ENCODE peak calls at places on chromosomes 16 and 17, in nine cellular contexts. One of them, this sample, is unnamed.

GRCh38 chr17:63082273-63082861 is 116.3 kb downstream of the TANC2 start:
- DNase-seq in IMR-90: peak
- DNase-seq in coronary artery: no peak
- DNase-seq in A549: no peak
- DNase-seq in right cardiac atrium: no peak
- DNase-seq in stomach: no peak
- DNase-seq in left ventricle myocardium inferior: no peak
- DNase-seq in uterus: no peak
- DNase-seq in effector memory CD4-positive, alpha-beta T cell: no peak
- DNase-seq in this sample: no peak

GRCh38 chr17:73643012-73643845 is 1.0 kb downstream of the SDK2 start:
- DNase-seq in right cardiac atrium: no peak
- DNase-seq in coronary artery: no peak
- DNase-seq in IMR-90: no peak
- DNase-seq in uterus: no peak
- DNase-seq in effector memory CD4-positive, alpha-beta T cell: no peak
- DNase-seq in stomach: peak
- DNase-seq in left ventricle myocardium inferior: peak
- DNase-seq in A549: peak
- DNase-seq in this sample: peak

GRCh38 chr16:86571197-86571915 is 4.7 kb downstream of the FOXC2 start:
- DNase-seq in coronary artery: peak
- DNase-seq in effector memory CD4-positive, alpha-beta T cell: no peak
- DNase-seq in stomach: no peak
- DNase-seq in uterus: no peak
- DNase-seq in right cardiac atrium: no peak
- DNase-seq in A549: no peak
- DNase-seq in IMR-90: no peak
- DNase-seq in left ventricle myocardium inferior: no peak
- DNase-seq in this sample: no peak

GRCh38 chr17:3695723-3696411 is at the start of gene P2RX5:
- DNase-seq in effector memory CD4-positive, alpha-beta T cell: no peak
- DNase-seq in left ventricle myocardium inferior: no peak
- DNase-seq in A549: no peak
- DNase-seq in IMR-90: no peak
- DNase-seq in right cardiac atrium: peak
- DNase-seq in uterus: no peak
- DNase-seq in stomach: no peak
- DNase-seq in coronary artery: no peak
- DNase-seq in this sample: no peak

GRCh38 chr16:68229431-68230175 is 6.3 kb downstream of the ESRP2 start:
- DNase-seq in stomach: peak
- DNase-seq in right cardiac atrium: no peak
- DNase-seq in uterus: peak
- DNase-seq in A549: peak
- DNase-seq in effector memory CD4-positive, alpha-beta T cell: no peak
- DNase-seq in left ventricle myocardium inferior: no peak
- DNase-seq in IMR-90: peak
- DNase-seq in coronary artery: no peak
- DNase-seq in this sample: peak

GRCh38 chr16:64434526-64435069 is 687.3 kb downstream of the CDH11 start:
- DNase-seq in IMR-90: no peak
- DNase-seq in uterus: no peak
- DNase-seq in effector memory CD4-positive, alpha-beta T cell: no peak
- DNase-seq in coronary artery: no peak
- DNase-seq in left ventricle myocardium inferior: no peak
- DNase-seq in stomach: no peak
- DNase-seq in A549: no peak
- DNase-seq in right cardiac atrium: no peak
- DNase-seq in this sample: no peak

GRCh38 chr16:3087836-3088235 is 11.3 kb downstream of the ZSCAN10 start:
- DNase-seq in effector memory CD4-positive, alpha-beta T cell: no peak
- DNase-seq in A549: no peak
- DNase-seq in uterus: no peak
- DNase-seq in coronary artery: no peak
- DNase-seq in left ventricle myocardium inferior: no peak
- DNase-seq in right cardiac atrium: peak
- DNase-seq in stomach: no peak
- DNase-seq in IMR-90: no peak
- DNase-seq in this sample: no peak

GRCh38 chr17:39209317-39210092 is 9.4 kb downstream of the RPL19 start:
- DNase-seq in effector memory CD4-positive, alpha-beta T cell: peak
- DNase-seq in right cardiac atrium: peak
- DNase-seq in IMR-90: peak
- DNase-seq in uterus: peak
- DNase-seq in left ventricle myocardium inferior: peak
- DNase-seq in A549: no peak
- DNase-seq in stomach: peak
- DNase-seq in coronary artery: no peak
- DNase-seq in this sample: peak

GRCh38 chr17:47810200-47810821 is 11.3 kb downstream of the OSBPL7 start:
- DNase-seq in coronary artery: no peak
- DNase-seq in IMR-90: peak
- DNase-seq in stomach: peak
- DNase-seq in A549: peak
- DNase-seq in effector memory CD4-positive, alpha-beta T cell: no peak
- DNase-seq in right cardiac atrium: no peak
- DNase-seq in left ventricle myocardium inferior: no peak
- DNase-seq in uterus: no peak
- DNase-seq in this sample: peak

GRCh38 chr17:10081571-10082169 is 116.7 kb downstream of the GAS7 start:
- DNase-seq in right cardiac atrium: no peak
- DNase-seq in A549: no peak
- DNase-seq in stomach: no peak
- DNase-seq in left ventricle myocardium inferior: no peak
- DNase-seq in IMR-90: no peak
- DNase-seq in uterus: no peak
- DNase-seq in coronary artery: no peak
- DNase-seq in effector memory CD4-positive, alpha-beta T cell: no peak
- DNase-seq in this sample: no peak
- H3K27ac ChIP-seq in right cardiac atrium: no peak
- H3K27ac ChIP-seq in A549: no peak
- H3K27ac ChIP-seq in stomach: no peak
- H3K27ac ChIP-seq in left ventricle myocardium inferior: no peak
- H3K27ac ChIP-seq in IMR-90: no peak
- H3K27ac ChIP-seq in uterus: no peak
- H3K27ac ChIP-seq in coronary artery: no peak
- H3K27ac ChIP-seq in effector memory CD4-positive, alpha-beta T cell: no peak
- H3K27ac ChIP-seq in this sample: no peak

GRCh38 chr17:55299162-55299838 is 34.5 kb downstream of the HLF start:
- DNase-seq in A549: no peak
- DNase-seq in IMR-90: no peak
- DNase-seq in stomach: no peak
- DNase-seq in effector memory CD4-positive, alpha-beta T cell: no peak
- DNase-seq in coronary artery: no peak
- DNase-seq in uterus: no peak
- DNase-seq in right cardiac atrium: no peak
- DNase-seq in left ventricle myocardium inferior: no peak
- DNase-seq in this sample: no peak

GRCh38 chr17:55301521-55302406 is 37.0 kb downstream of the HLF start:
- DNase-seq in left ventricle myocardium inferior: no peak
- DNase-seq in A549: no peak
- DNase-seq in right cardiac atrium: no peak
- DNase-seq in effector memory CD4-positive, alpha-beta T cell: no peak
- DNase-seq in stomach: peak
- DNase-seq in IMR-90: no peak
- DNase-seq in uterus: no peak
- DNase-seq in coronary artery: no peak
- DNase-seq in this sample: no peak

GRCh38 chr17:55302407-55302787 is 37.6 kb downstream of the HLF start:
- DNase-seq in stomach: no peak
- DNase-seq in coronary artery: no peak
- DNase-seq in A549: no peak
- DNase-seq in left ventricle myocardium inferior: no peak
- DNase-seq in right cardiac atrium: no peak
- DNase-seq in uterus: no peak
- DNase-seq in IMR-90: no peak
- DNase-seq in effector memory CD4-positive, alpha-beta T cell: no peak
- DNase-seq in this sample: no peak

GRCh38 chr17:55299890-55300289 is 35.1 kb downstream of the HLF start:
- DNase-seq in uterus: no peak
- DNase-seq in effector memory CD4-positive, alpha-beta T cell: no peak
- DNase-seq in IMR-90: no peak
- DNase-seq in right cardiac atrium: no peak
- DNase-seq in A549: no peak
- DNase-seq in stomach: no peak
- DNase-seq in left ventricle myocardium inferior: no peak
- DNase-seq in coronary artery: no peak
- DNase-seq in this sample: no peak

GRCh38 chr17:55300479-55301290 is 35.9 kb downstream of the HLF start:
- DNase-seq in A549: no peak
- DNase-seq in stomach: no peak
- DNase-seq in uterus: no peak
- DNase-seq in right cardiac atrium: no peak
- DNase-seq in left ventricle myocardium inferior: no peak
- DNase-seq in effector memory CD4-positive, alpha-beta T cell: no peak
- DNase-seq in IMR-90: no peak
- DNase-seq in coronary artery: no peak
- DNase-seq in this sample: no peak
- H3K27ac ChIP-seq in A549: no peak
- H3K27ac ChIP-seq in stomach: no peak
- H3K27ac ChIP-seq in uterus: no peak
- H3K27ac ChIP-seq in right cardiac atrium: no peak
- H3K27ac ChIP-seq in left ventricle myocardium inferior: no peak
- H3K27ac ChIP-seq in effector memory CD4-positive, alpha-beta T cell: no peak
- H3K27ac ChIP-seq in IMR-90: no peak
- H3K27ac ChIP-seq in coronary artery: no peak
- H3K27ac ChIP-seq in this sample: no peak

DNA sequence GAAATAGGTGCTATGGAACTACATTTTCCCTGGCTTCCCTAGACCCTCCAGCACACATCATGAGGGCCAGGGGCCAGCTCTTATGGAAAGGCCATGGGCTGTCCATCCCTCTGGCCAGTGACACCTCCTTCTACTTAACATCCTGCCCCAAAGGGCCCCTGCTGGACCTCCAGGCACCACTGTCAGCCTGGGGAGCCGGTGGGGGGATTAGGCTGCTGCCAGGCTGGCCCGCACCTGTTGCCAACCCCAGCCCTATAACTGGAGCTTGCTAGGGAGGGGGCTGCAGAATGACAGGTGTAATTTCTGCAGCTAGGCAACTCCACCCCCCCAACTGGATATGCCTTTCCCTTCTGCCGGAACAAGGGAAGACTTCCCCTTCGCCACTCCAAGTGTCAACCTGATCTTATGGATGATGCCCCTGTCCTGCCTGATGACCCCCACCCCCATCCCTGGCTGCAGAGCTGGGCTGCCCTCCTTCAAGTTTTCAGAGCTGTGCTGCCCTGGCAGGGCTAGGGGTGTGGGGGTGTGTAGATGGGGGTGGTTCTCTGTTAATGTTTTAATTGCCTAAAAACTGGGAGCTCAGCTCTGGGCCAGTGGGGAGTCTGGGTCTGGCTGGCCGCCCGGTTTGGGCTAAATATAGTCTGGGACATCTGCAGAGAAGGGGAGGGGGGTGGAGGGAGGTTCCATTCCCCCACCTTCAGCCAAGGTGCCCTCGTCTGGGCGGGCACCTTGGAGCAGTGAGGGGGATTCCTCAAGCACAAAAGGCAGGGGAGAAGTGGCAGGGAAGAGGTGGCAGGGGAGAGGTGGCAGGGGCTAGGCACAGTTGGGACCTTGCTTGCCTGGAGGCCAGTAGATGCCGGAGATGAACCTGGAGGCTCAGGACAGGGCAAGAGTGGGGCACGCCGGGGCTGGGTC is 12.8 kb downstream of the RARA start:
- DNase-seq in left ventricle myocardium inferior: peak
- DNase-seq in effector memory CD4-positive, alpha-beta T cell: no peak
- DNase-seq in right cardiac atrium: peak
- DNase-seq in stomach: peak
- DNase-seq in A549: no peak
- DNase-seq in uterus: peak
- DNase-seq in IMR-90: no peak
- DNase-seq in coronary artery: peak
- DNase-seq in this sample: no peak
- H3K27ac ChIP-seq in left ventricle myocardium inferior: peak
- H3K27ac ChIP-seq in effector memory CD4-positive, alpha-beta T cell: peak
- H3K27ac ChIP-seq in right cardiac atrium: peak
- H3K27ac ChIP-seq in stomach: peak
- H3K27ac ChIP-seq in A549: peak
- H3K27ac ChIP-seq in uterus: peak
- H3K27ac ChIP-seq in IMR-90: peak
- H3K27ac ChIP-seq in coronary artery: peak
- H3K27ac ChIP-seq in this sample: peak

DNA sequence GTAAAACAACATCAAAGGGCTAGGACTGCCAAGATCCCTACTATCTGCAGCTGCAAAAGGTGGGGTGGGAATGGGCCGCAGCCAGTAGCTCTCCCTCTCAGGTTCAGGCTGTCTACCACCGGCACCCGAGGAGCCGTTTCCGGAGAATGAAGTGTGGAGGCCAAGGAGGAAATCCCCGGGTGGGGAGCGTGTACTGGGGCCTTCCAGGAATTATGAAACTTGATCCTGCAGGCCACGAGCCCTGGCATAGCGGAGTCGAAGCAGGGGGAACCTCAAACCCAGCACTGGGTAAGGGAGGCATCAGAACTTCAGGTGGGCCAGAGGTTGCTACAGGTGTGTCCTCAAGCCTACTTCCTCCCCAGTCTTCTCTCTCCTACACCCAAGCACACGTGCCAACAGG is 5.1 kb downstream of the INPP5K start:
- DNase-seq in effector memory CD4-positive, alpha-beta T cell: no peak
- DNase-seq in A549: no peak
- DNase-seq in stomach: no peak
- DNase-seq in uterus: no peak
- DNase-seq in IMR-90: no peak
- DNase-seq in right cardiac atrium: peak
- DNase-seq in left ventricle myocardium inferior: peak
- DNase-seq in coronary artery: peak
- DNase-seq in this sample: no peak
- H3K27ac ChIP-seq in effector memory CD4-positive, alpha-beta T cell: no peak
- H3K27ac ChIP-seq in A549: no peak
- H3K27ac ChIP-seq in stomach: peak
- H3K27ac ChIP-seq in uterus: peak
- H3K27ac ChIP-seq in IMR-90: no peak
- H3K27ac ChIP-seq in right cardiac atrium: peak
- H3K27ac ChIP-seq in left ventricle myocardium inferior: peak
- H3K27ac ChIP-seq in coronary artery: peak
- H3K27ac ChIP-seq in this sample: no peak

This sample was measured in pancreas.